ENCODE peak calls at places on chromosomes 5 and 9, in six cellular contexts. G is HT-29, U is caudate nucleus, H is activated gamma-delta T cell treated with Interleukin-2 at 50 U/mL for 16 hours, V is T-helper 9 cell, P is T1000. M is an unnamed sample.

GRCh38 chr9:107175826-107176500 is 107.1 kb upstream of the RAD23B start:
- DNase-seq in G (no peak), U (no peak), H (no peak), V (no peak), P (no peak), M (no peak)

GRCh38 chr9:129609486-129610192 is 11.3 kb downstream of the C9orf50 start:
- DNase-seq in G (peak), U (no peak), H (peak), V (peak), P (no peak), M (peak)

GRCh38 chr9:131483319-131484050 is 19.2 kb upstream of the POMT1 start:
- DNase-seq in G (no peak), U (no peak), H (no peak), V (no peak), P (no peak), M (no peak)

GRCh38 chr5:134463991-134464760 is 52.5 kb upstream of the CDKN2AIPNL start:
- DNase-seq in G (no peak), U (no peak), H (no peak), V (no peak), P (no peak), M (no peak)

GRCh38 chr5:136011427-136012001 is 17.3 kb upstream of the TGFBI start:
- DNase-seq in G (peak), U (no peak), H (no peak), V (no peak), P (no peak), M (peak)

GRCh38 chr9:72457366-72457765 is 64.0 kb upstream of the TMC1 start:
- DNase-seq in G (no peak), U (no peak), H (no peak), V (no peak), P (no peak), M (no peak)

GRCh38 chr5:58628626-58629025 is 45.8 kb downstream of the RAB3C start:
- DNase-seq in G (no peak), U (no peak), H (no peak), V (no peak), P (no peak), M (no peak)

GRCh38 chr5:153362026-153362425 is 128.4 kb upstream of the GRIA1 start:
- DNase-seq in G (no peak), U (no peak), H (no peak), V (no peak), P (no peak), M (no peak)

GRCh38 chr9:35756275-35756742 is 2.2 kb upstream of the MSMP start:
- DNase-seq in G (no peak), U (no peak), H (peak), V (peak), P (no peak), M (no peak)

GRCh38 chr5:172531704-172532026 is 77.3 kb upstream of the SH3PXD2B start:
- DNase-seq in G (no peak), U (no peak), H (no peak), V (no peak), P (no peak), M (no peak)